ENCODE peak calls at places on chromosomes 11 and 22, in seven cellular contexts. One of them, this sample, is unnamed.

GRCh38 chr11:27209562-27210005 is 153.4 kb downstream of the CCDC34 start:
- DNase-seq in M059J: peak; percentile 99
- DNase-seq in activated T-cell treated with anti-CD3 and anti-CD28 coated beads, Interleukin-2, amount 50 U/mL, for 72 hours: no peak
- DNase-seq in NCI-H345: peak; percentile 85
- DNase-seq in effector memory CD4-positive, alpha-beta T cell: no peak
- DNase-seq in fibroblast of the aortic adventitia: peak; percentile 96
- DNase-seq in amniotic epithelial cell: peak; percentile 96
- DNase-seq in this sample: peak; percentile 93

GRCh38 chr11:80167766-80168165 is 726.9 kb upstream of the TENM4 start:
- DNase-seq in M059J: peak; percentile 74
- DNase-seq in activated T-cell treated with anti-CD3 and anti-CD28 coated beads, Interleukin-2, amount 50 U/mL, for 72 hours: no peak
- DNase-seq in NCI-H345: no peak
- DNase-seq in effector memory CD4-positive, alpha-beta T cell: no peak
- DNase-seq in fibroblast of the aortic adventitia: no peak
- DNase-seq in amniotic epithelial cell: peak; percentile 36
- DNase-seq in this sample: no peak

GRCh38 chr11:111939836-111940604 is 2.9 kb downstream of the DIXDC1 start:
- DNase-seq in M059J: peak; percentile 96
- DNase-seq in activated T-cell treated with anti-CD3 and anti-CD28 coated beads, Interleukin-2, amount 50 U/mL, for 72 hours: no peak
- DNase-seq in NCI-H345: no peak
- DNase-seq in effector memory CD4-positive, alpha-beta T cell: no peak
- DNase-seq in fibroblast of the aortic adventitia: peak; percentile 76
- DNase-seq in amniotic epithelial cell: peak; percentile 93
- DNase-seq in this sample: peak; percentile 94

GRCh38 chr11:132234878-132235277 is 864.5 kb downstream of the NTM start:
- DNase-seq in M059J: peak; percentile 40
- DNase-seq in activated T-cell treated with anti-CD3 and anti-CD28 coated beads, Interleukin-2, amount 50 U/mL, for 72 hours: no peak
- DNase-seq in NCI-H345: peak; percentile 34
- DNase-seq in effector memory CD4-positive, alpha-beta T cell: no peak
- DNase-seq in fibroblast of the aortic adventitia: peak; percentile 58
- DNase-seq in amniotic epithelial cell: no peak
- DNase-seq in this sample: peak; percentile 93

GRCh38 chr22:24590596-24591173 is 2.2 kb downstream of the LRRC75B start:
- DNase-seq in M059J: no peak
- DNase-seq in activated T-cell treated with anti-CD3 and anti-CD28 coated beads, Interleukin-2, amount 50 U/mL, for 72 hours: no peak
- DNase-seq in NCI-H345: no peak
- DNase-seq in effector memory CD4-positive, alpha-beta T cell: no peak
- DNase-seq in fibroblast of the aortic adventitia: no peak
- DNase-seq in amniotic epithelial cell: no peak
- DNase-seq in this sample: no peak

GRCh38 chr11:109604506-109604905 is 182.5 kb downstream of the C11orf87 start:
- DNase-seq in M059J: no peak
- DNase-seq in activated T-cell treated with anti-CD3 and anti-CD28 coated beads, Interleukin-2, amount 50 U/mL, for 72 hours: no peak
- DNase-seq in NCI-H345: no peak
- DNase-seq in effector memory CD4-positive, alpha-beta T cell: no peak
- DNase-seq in fibroblast of the aortic adventitia: peak; percentile 22
- DNase-seq in amniotic epithelial cell: peak; percentile 8
- DNase-seq in this sample: no peak

GRCh38 chr22:47808236-47808845 is 1045.9 kb downstream of the TBC1D22A start:
- DNase-seq in M059J: no peak
- DNase-seq in activated T-cell treated with anti-CD3 and anti-CD28 coated beads, Interleukin-2, amount 50 U/mL, for 72 hours: no peak
- DNase-seq in NCI-H345: no peak
- DNase-seq in effector memory CD4-positive, alpha-beta T cell: no peak
- DNase-seq in fibroblast of the aortic adventitia: no peak
- DNase-seq in amniotic epithelial cell: no peak
- DNase-seq in this sample: no peak

GRCh38 chr11:33635161-33635560 is 65.5 kb downstream of the C11orf91 start:
- DNase-seq in M059J: no peak
- DNase-seq in activated T-cell treated with anti-CD3 and anti-CD28 coated beads, Interleukin-2, amount 50 U/mL, for 72 hours: no peak
- DNase-seq in NCI-H345: no peak
- DNase-seq in effector memory CD4-positive, alpha-beta T cell: no peak
- DNase-seq in fibroblast of the aortic adventitia: peak; percentile 78
- DNase-seq in amniotic epithelial cell: peak; percentile 85
- DNase-seq in this sample: peak; percentile 58

GRCh38 chr11:105046898-105047579 is 1.9 kb upstream of the CARD16 start:
- DNase-seq in M059J: peak; percentile 100
- DNase-seq in activated T-cell treated with anti-CD3 and anti-CD28 coated beads, Interleukin-2, amount 50 U/mL, for 72 hours: no peak
- DNase-seq in NCI-H345: no peak
- DNase-seq in effector memory CD4-positive, alpha-beta T cell: no peak
- DNase-seq in fibroblast of the aortic adventitia: peak; percentile 98
- DNase-seq in amniotic epithelial cell: peak; percentile 94
- DNase-seq in this sample: peak; percentile 100

GRCh38 chr22:44698531-44699421 is 3.2 kb upstream of the PRR5 start:
- DNase-seq in M059J: peak; percentile 36
- DNase-seq in activated T-cell treated with anti-CD3 and anti-CD28 coated beads, Interleukin-2, amount 50 U/mL, for 72 hours: no peak
- DNase-seq in NCI-H345: no peak
- DNase-seq in effector memory CD4-positive, alpha-beta T cell: no peak
- DNase-seq in fibroblast of the aortic adventitia: peak; percentile 97
- DNase-seq in amniotic epithelial cell: peak; percentile 67
- DNase-seq in this sample: peak; percentile 94

GRCh38 chr22:49656291-49656851 is 171.3 kb downstream of the BRD1 start:
- DNase-seq in M059J: no peak
- DNase-seq in activated T-cell treated with anti-CD3 and anti-CD28 coated beads, Interleukin-2, amount 50 U/mL, for 72 hours: no peak
- DNase-seq in NCI-H345: no peak
- DNase-seq in effector memory CD4-positive, alpha-beta T cell: no peak
- DNase-seq in fibroblast of the aortic adventitia: no peak
- DNase-seq in amniotic epithelial cell: no peak
- DNase-seq in this sample: no peak

GRCh38 chr11:30091246-30091645 is 74.4 kb upstream of the KCNA4 start:
- DNase-seq in M059J: no peak
- DNase-seq in activated T-cell treated with anti-CD3 and anti-CD28 coated beads, Interleukin-2, amount 50 U/mL, for 72 hours: no peak
- DNase-seq in NCI-H345: no peak
- DNase-seq in effector memory CD4-positive, alpha-beta T cell: no peak
- DNase-seq in fibroblast of the aortic adventitia: no peak
- DNase-seq in amniotic epithelial cell: no peak
- DNase-seq in this sample: no peak

GRCh38 chr11:21704539-21704938 is 488.3 kb upstream of the ANO5 start:
- DNase-seq in M059J: no peak
- DNase-seq in activated T-cell treated with anti-CD3 and anti-CD28 coated beads, Interleukin-2, amount 50 U/mL, for 72 hours: no peak
- DNase-seq in NCI-H345: no peak
- DNase-seq in effector memory CD4-positive, alpha-beta T cell: no peak
- DNase-seq in fibroblast of the aortic adventitia: no peak
- DNase-seq in amniotic epithelial cell: no peak
- DNase-seq in this sample: no peak

GRCh38 chr11:91932151-91932821 is 292.3 kb upstream of the FAT3 start:
- DNase-seq in M059J: peak; percentile 92
- DNase-seq in activated T-cell treated with anti-CD3 and anti-CD28 coated beads, Interleukin-2, amount 50 U/mL, for 72 hours: no peak
- DNase-seq in NCI-H345: no peak
- DNase-seq in effector memory CD4-positive, alpha-beta T cell: no peak
- DNase-seq in fibroblast of the aortic adventitia: no peak
- DNase-seq in amniotic epithelial cell: peak; percentile 1
- DNase-seq in this sample: no peak

GRCh38 chr22:27576413-27576812 is 225.1 kb downstream of the MN1 start:
- DNase-seq in M059J: no peak
- DNase-seq in activated T-cell treated with anti-CD3 and anti-CD28 coated beads, Interleukin-2, amount 50 U/mL, for 72 hours: no peak
- DNase-seq in NCI-H345: no peak
- DNase-seq in effector memory CD4-positive, alpha-beta T cell: no peak
- DNase-seq in fibroblast of the aortic adventitia: no peak
- DNase-seq in amniotic epithelial cell: no peak
- DNase-seq in this sample: no peak

GRCh38 chr11:133228406-133229330 is 303.6 kb downstream of the OPCML start:
- DNase-seq in M059J: no peak
- DNase-seq in activated T-cell treated with anti-CD3 and anti-CD28 coated beads, Interleukin-2, amount 50 U/mL, for 72 hours: no peak
- DNase-seq in NCI-H345: peak; percentile 93
- DNase-seq in effector memory CD4-positive, alpha-beta T cell: no peak
- DNase-seq in fibroblast of the aortic adventitia: no peak
- DNase-seq in amniotic epithelial cell: no peak
- DNase-seq in this sample: no peak

GRCh38 chr22:36528336-36528735 is 630 bp downstream of the EIF3D start:
- DNase-seq in M059J: no peak
- DNase-seq in activated T-cell treated with anti-CD3 and anti-CD28 coated beads, Interleukin-2, amount 50 U/mL, for 72 hours: no peak
- DNase-seq in NCI-H345: no peak
- DNase-seq in effector memory CD4-positive, alpha-beta T cell: no peak
- DNase-seq in fibroblast of the aortic adventitia: no peak
- DNase-seq in amniotic epithelial cell: peak; percentile 10
- DNase-seq in this sample: no peak

GRCh38 chr11:11478687-11479086 is 125.6 kb upstream of the CSNK2A3 start:
- DNase-seq in M059J: no peak
- DNase-seq in activated T-cell treated with anti-CD3 and anti-CD28 coated beads, Interleukin-2, amount 50 U/mL, for 72 hours: no peak
- DNase-seq in NCI-H345: no peak
- DNase-seq in effector memory CD4-positive, alpha-beta T cell: no peak
- DNase-seq in fibroblast of the aortic adventitia: no peak
- DNase-seq in amniotic epithelial cell: no peak
- DNase-seq in this sample: no peak

GRCh38 chr22:32776800-32777199 is 24.7 kb upstream of the TIMP3 start:
- DNase-seq in M059J: peak; percentile 46
- DNase-seq in activated T-cell treated with anti-CD3 and anti-CD28 coated beads, Interleukin-2, amount 50 U/mL, for 72 hours: no peak
- DNase-seq in NCI-H345: no peak
- DNase-seq in effector memory CD4-positive, alpha-beta T cell: no peak
- DNase-seq in fibroblast of the aortic adventitia: no peak
- DNase-seq in amniotic epithelial cell: no peak
- DNase-seq in this sample: no peak

GRCh38 chr11:68449951-68450350 is 10.6 kb upstream of the PPP6R3 start:
- DNase-seq in M059J: no peak
- DNase-seq in activated T-cell treated with anti-CD3 and anti-CD28 coated beads, Interleukin-2, amount 50 U/mL, for 72 hours: no peak
- DNase-seq in NCI-H345: no peak
- DNase-seq in effector memory CD4-positive, alpha-beta T cell: no peak
- DNase-seq in fibroblast of the aortic adventitia: no peak
- DNase-seq in amniotic epithelial cell: no peak
- DNase-seq in this sample: no peak

GRCh38 chr11:117126223-117126965 is 17.7 kb upstream of the PAFAH1B2 start:
- DNase-seq in M059J: no peak
- DNase-seq in activated T-cell treated with anti-CD3 and anti-CD28 coated beads, Interleukin-2, amount 50 U/mL, for 72 hours: no peak
- DNase-seq in NCI-H345: no peak
- DNase-seq in effector memory CD4-positive, alpha-beta T cell: no peak
- DNase-seq in fibroblast of the aortic adventitia: no peak
- DNase-seq in amniotic epithelial cell: no peak
- DNase-seq in this sample: no peak

GRCh38 chr11:3227568-3228444 is 4.4 kb downstream of the MRGPRE start:
- DNase-seq in M059J: no peak
- DNase-seq in activated T-cell treated with anti-CD3 and anti-CD28 coated beads, Interleukin-2, amount 50 U/mL, for 72 hours: no peak
- DNase-seq in NCI-H345: no peak
- DNase-seq in effector memory CD4-positive, alpha-beta T cell: no peak
- DNase-seq in fibroblast of the aortic adventitia: no peak
- DNase-seq in amniotic epithelial cell: no peak
- DNase-seq in this sample: no peak

This sample was measured in IMR-90.